ENCODE peak calls at places on chromosomes 12 and 14, in seven cellular contexts. L, D, A, X, G, E and Y are unnamed samples.

GRCh38 chr12:54009171-54010052 is 627 bp downstream of the HOXC8 start:
- DNase-seq in L (no peak), D (no peak), A (no peak), X (no peak), G (peak; percentile 61), E (no peak), Y (no peak)

GRCh38 chr12:98816720-98817119 is 171.6 kb downstream of the APAF1 start:
- DNase-seq in L (no peak), D (no peak), A (no peak), X (no peak), G (peak; percentile 22), E (no peak), Y (no peak)

GRCh38 chr12:48775991-48776649 is 12.8 kb downstream of the ADCY6 start:
- DNase-seq in L (no peak), D (no peak), A (no peak), X (no peak), G (no peak), E (no peak), Y (no peak)

GRCh38 chr12:3130053-3130805 is 53.0 kb downstream of the TSPAN9 start:
- DNase-seq in L (no peak), D (no peak), A (no peak), X (no peak), G (peak; percentile 6), E (no peak), Y (no peak)

GRCh38 chr12:70584332-70584731 is 52.9 kb downstream of the PTPRB start:
- DNase-seq in L (no peak), D (no peak), A (no peak), X (no peak), G (no peak), E (no peak), Y (no peak)

GRCh38 chr14:24670594-24670993 is 36.6 kb upstream of the GZMB start:
- DNase-seq in L (no peak), D (no peak), A (no peak), X (no peak), G (no peak), E (no peak), Y (no peak)

GRCh38 chr14:70665448-70666363 is 24.0 kb downstream of the TTC9 start:
- DNase-seq in L (peak; percentile 82), D (peak; percentile 45), A (no peak), X (no peak), G (no peak), E (no peak), Y (peak; percentile 96)

GRCh38 chr14:66038214-66038977 is 447.8 kb upstream of the CCDC196 start:
- DNase-seq in L (no peak), D (no peak), A (no peak), X (peak; percentile 3), G (no peak), E (no peak), Y (peak; percentile 6)

GRCh38 chr14:101862177-101862576 is 100.7 kb downstream of the PPP2R5C start:
- DNase-seq in L (no peak), D (no peak), A (no peak), X (no peak), G (no peak), E (no peak), Y (no peak)

GRCh38 chr12:66399626-66399931 is 97.3 kb downstream of the HELB start:
- DNase-seq in L (no peak), D (no peak), A (no peak), X (no peak), G (no peak), E (no peak), Y (no peak)

GRCh38 chr12:42609605-42610004 is 20.1 kb upstream of the PRICKLE1 start:
- DNase-seq in L (no peak), D (no peak), A (no peak), X (no peak), G (no peak), E (no peak), Y (no peak)

GRCh38 chr14:59997496-59997895 is 77.6 kb downstream of the LRRC9 start:
- DNase-seq in L (no peak), D (no peak), A (no peak), X (no peak), G (no peak), E (no peak), Y (no peak)

GRCh38 chr14:95040723-95041476 is 116.4 kb downstream of the DICER1 start:
- DNase-seq in L (no peak), D (no peak), A (no peak), X (no peak), G (no peak), E (peak; percentile 14), Y (no peak)

GRCh38 chr12:132513458-132514135 is 23.6 kb downstream of the FBRSL1 start:
- DNase-seq in L (no peak), D (no peak), A (no peak), X (no peak), G (no peak), E (no peak), Y (no peak)

GRCh38 chr12:46407360-46407759 is 34.8 kb upstream of the SLC38A2 start:
- DNase-seq in L (no peak), D (no peak), A (no peak), X (no peak), G (no peak), E (no peak), Y (no peak)

GRCh38 chr12:63955831-63956685 is 111.6 kb downstream of the SRGAP1 start:
- DNase-seq in L (no peak), D (no peak), A (no peak), X (no peak), G (no peak), E (no peak), Y (no peak)

GRCh38 chr12:32312049-32312670 is 87.2 kb upstream of the FGD4 start:
- DNase-seq in L (peak; percentile 82), D (peak; percentile 55), A (peak; percentile 16), X (peak; percentile 42), G (peak; percentile 44), E (no peak), Y (peak; percentile 50)

GRCh38 chr12:537772-538171 is 78.0 kb downstream of the B4GALNT3 start:
- DNase-seq in L (no peak), D (peak; percentile 29), A (no peak), X (no peak), G (no peak), E (no peak), Y (peak; percentile 86)

GRCh38 chr14:76257842-76258397 is 106.2 kb downstream of the GPATCH2L start:
- DNase-seq in L (no peak), D (no peak), A (no peak), X (no peak), G (no peak), E (no peak), Y (no peak)

GRCh38 chr12:31796270-31796951 is 67.6 kb upstream of the AMN1 start:
- DNase-seq in L (no peak), D (no peak), A (no peak), X (no peak), G (no peak), E (no peak), Y (no peak)

GRCh38 chr12:67002711-67003110 is 266.4 kb upstream of the CAND1 start:
- DNase-seq in L (no peak), D (no peak), A (no peak), X (no peak), G (no peak), E (no peak), Y (no peak)

GRCh38 chr14:50615566-50615965 is 52.5 kb downstream of the SAV1 start:
- DNase-seq in L (no peak), D (no peak), A (no peak), X (no peak), G (no peak), E (no peak), Y (no peak)

GRCh38 chr14:90061849-90062794 is at the start of gene KCNK13:
- DNase-seq in L (no peak), D (no peak), A (no peak), X (no peak), G (peak; percentile 74), E (peak; percentile 46), Y (no peak)

GRCh38 chr14:87628129-87628528 is 364.9 kb downstream of the GALC start:
- DNase-seq in L (no peak), D (no peak), A (no peak), X (peak; percentile 1), G (no peak), E (no peak), Y (no peak)

GRCh38 chr12:104333692-104334255 is 30.2 kb downstream of the EID3 start:
- DNase-seq in L (no peak), D (no peak), A (no peak), X (no peak), G (no peak), E (no peak), Y (no peak)
- H3K79me2 ChIP-seq in L (peaks cover 10% of the 10 kb centered on the region), D (peaks cover 91% of the 10 kb centered on the region), A (no peaks in the 10 kb centered on the region), X (no peaks in the 10 kb centered on the region), G (peaks cover 7% of the 10 kb centered on the region), E (no peaks in the 10 kb centered on the region), Y (peaks cover 93% of the 10 kb centered on the region)

DNA sequence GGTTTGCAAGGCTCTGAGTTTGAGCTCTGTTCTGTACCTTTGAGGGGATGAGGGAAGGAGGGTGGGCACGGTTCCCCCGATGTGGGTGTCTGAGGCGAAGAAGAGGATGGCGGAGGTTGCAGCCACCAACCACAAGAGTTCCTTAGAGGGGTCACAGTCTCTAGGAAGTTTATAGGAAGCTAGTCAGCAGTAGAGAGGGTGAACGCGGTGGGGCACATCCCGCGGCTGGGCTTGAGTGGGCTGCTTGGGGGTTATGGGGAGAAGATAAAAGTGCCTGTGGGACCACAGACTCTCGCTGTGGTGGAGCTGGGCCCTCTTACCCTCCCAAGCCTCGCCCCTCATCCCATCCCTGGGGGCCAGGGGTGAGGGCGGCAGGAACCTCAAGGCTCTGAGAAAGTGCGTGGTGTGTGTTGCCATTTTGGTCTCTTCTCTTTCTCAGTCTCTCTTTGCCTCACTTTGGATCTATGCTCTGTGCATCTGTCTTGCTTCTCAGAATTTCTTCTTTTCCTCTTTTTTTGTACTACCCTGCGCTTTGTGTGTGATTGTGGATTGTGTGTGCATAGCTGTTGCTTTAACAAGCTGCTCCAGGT is 2.7 kb downstream of the CD4 start:
- DNase-seq in L (no peak), D (no peak), A (peak; percentile 60), X (no peak), G (no peak), E (no peak), Y (no peak)
- H3K27ac ChIP-seq in L (no peak overlapping the region), D (no peak overlapping the region), A (no peak overlapping the region), X (peak overlapping the region; percentile 74), G (no peak overlapping the region), E (no peak overlapping the region), Y (no peak overlapping the region)

GRCh38 chr12:89655851-89656250 is 52.8 kb downstream of the ATP2B1 start:
- DNase-seq in L (no peak), D (no peak), A (no peak), X (no peak), G (no peak), E (no peak), Y (no peak)
- H3K79me2 ChIP-seq in L (peaks cover 75% of the 10 kb centered on the region), D (peaks cover 73% of the 10 kb centered on the region), A (peaks cover 23% of the 10 kb centered on the region), X (peaks cover 48% of the 10 kb centered on the region), G (peaks cover 5% of the 10 kb centered on the region), E (no peaks in the 10 kb centered on the region), Y (peaks cover 40% of the 10 kb centered on the region)

DNA sequence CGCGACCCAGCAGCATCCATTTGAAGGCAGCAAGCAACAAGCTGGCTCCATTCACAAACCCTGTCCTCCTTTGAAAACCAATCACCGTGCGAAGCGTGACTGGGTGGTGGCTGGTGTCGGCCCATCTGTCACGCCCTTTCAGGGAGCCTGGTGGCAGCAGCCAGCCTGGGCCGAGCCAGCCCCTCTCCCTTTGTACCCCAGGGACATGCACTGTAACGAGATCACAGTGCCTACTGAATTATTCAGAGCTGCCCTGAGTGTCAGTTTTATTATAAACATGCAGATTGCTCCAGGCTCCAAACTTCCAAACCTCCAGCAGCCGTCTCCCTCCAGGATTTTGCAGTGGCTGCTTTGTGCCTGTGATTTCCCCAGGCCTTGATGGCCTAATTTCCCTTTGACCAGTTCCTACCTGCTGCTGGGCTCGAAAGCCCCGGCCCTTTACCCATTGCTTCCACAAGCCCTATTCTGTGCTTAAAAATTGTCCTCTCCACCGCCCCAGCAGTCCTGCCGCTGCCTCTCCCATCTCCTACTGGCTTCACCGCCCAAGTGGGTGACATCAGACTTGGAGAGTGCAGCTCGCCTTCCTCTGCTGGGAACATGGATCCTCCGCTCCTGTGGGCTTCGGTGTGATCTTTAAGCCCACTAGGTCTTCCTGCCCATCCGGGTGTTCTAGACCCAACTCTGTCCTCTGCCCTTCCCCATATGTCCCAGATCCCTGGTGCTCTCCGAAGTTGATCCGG is 22.5 kb upstream of the CTDSP2 start:
- DNase-seq in L (no peak), D (no peak), A (no peak), X (no peak), G (peak; percentile 67), E (peak; percentile 79), Y (no peak)
- H3K27ac ChIP-seq in L (no peak overlapping the region), D (no peak overlapping the region), A (no peak overlapping the region), X (no peak overlapping the region), G (no peak overlapping the region), E (no peak overlapping the region), Y (no peak overlapping the region)